ENCODE peak calls at places on chromosomes 12 and 14, in six cellular contexts. C is K562, L is GM12878, V is H1, T is HepG2, X is GM12891. U is an unnamed sample.

GRCh38 chr14:63544641-63545234 is 1.6 kb upstream of the PPP2R5E start:
- DNase-seq in C (peak), L (no peak), V (no peak), T (no peak), X (no peak), U (no peak)

GRCh38 chr12:120688527-120689071 is 1.6 kb downstream of the MLEC start:
- DNase-seq in C (peak), L (no peak), V (no peak), T (no peak), X (no peak), U (no peak)

GRCh38 chr12:107386569-107386968 is 293.2 kb upstream of the CRY1 start:
- DNase-seq in C (no peak), L (no peak), V (no peak), T (no peak), X (no peak), U (no peak)

GRCh38 chr14:68857671-68858070 is 64.8 kb upstream of the ZFP36L1 start:
- DNase-seq in C (no peak), L (no peak), V (peak), T (no peak), X (no peak), U (no peak)

GRCh38 chr14:98826618-98827017 is 445.4 kb downstream of the BCL11B start:
- DNase-seq in C (no peak), L (no peak), V (no peak), T (no peak), X (no peak), U (no peak)

GRCh38 chr14:77409131-77409533 is 14.2 kb downstream of the NOXRED1 start:
- DNase-seq in C (peak), L (no peak), V (peak), T (peak), X (no peak), U (no peak)

GRCh38 chr12:51823875-51824565 is 24.5 kb downstream of the FIGNL2 start:
- DNase-seq in C (peak), L (no peak), V (no peak), T (peak), X (no peak), U (no peak)

GRCh38 chr12:127729381-127729780 is 537.6 kb upstream of the TMEM132C start:
- DNase-seq in C (no peak), L (no peak), V (no peak), T (no peak), X (no peak), U (no peak)

GRCh38 chr12:50525422-50525821 is 20.6 kb downstream of the DIP2B start:
- DNase-seq in C (no peak), L (no peak), V (no peak), T (no peak), X (no peak), U (no peak)

GRCh38 chr14:105711058-105711620 is 184.8 kb downstream of the TMEM121 start:
- DNase-seq in C (no peak), L (no peak), V (no peak), T (no peak), X (no peak), U (no peak)

GRCh38 chr14:95273041-95273978 is 46.4 kb downstream of the CLMN start:
- DNase-seq in C (no peak), L (no peak), V (no peak), T (peak), X (no peak), U (no peak)

GRCh38 chr12:87815738-87816137 is 213.5 kb downstream of the C12orf50 start:
- DNase-seq in C (no peak), L (no peak), V (no peak), T (no peak), X (no peak), U (no peak)
- TF ChIP-seq POLR2AphosphoS5 in C (no peak), L (no peak), V (no peak), T (no peak), X (no peak), U (no peak)

GRCh38 chr14:54797986-54798385 is 104.6 kb downstream of the GCH1 start:
- DNase-seq in C (no peak), L (no peak), V (no peak), T (no peak), X (no peak), U (no peak)
- TF ChIP-seq TAF1 in C (no peak), L (no peak), V (no peak), T (no peak), X (no peak), U (no peak)

GRCh38 chr12:89156862-89157262 is 195.4 kb downstream of the DUSP6 start:
- DNase-seq in C (no peak), L (no peak), V (no peak), T (no peak), X (no peak), U (no peak)
- TF ChIP-seq POLR2A in C (no peak), L (no peak), V (no peak), T (no peak), X (no peak), U (no peak)

DNA sequence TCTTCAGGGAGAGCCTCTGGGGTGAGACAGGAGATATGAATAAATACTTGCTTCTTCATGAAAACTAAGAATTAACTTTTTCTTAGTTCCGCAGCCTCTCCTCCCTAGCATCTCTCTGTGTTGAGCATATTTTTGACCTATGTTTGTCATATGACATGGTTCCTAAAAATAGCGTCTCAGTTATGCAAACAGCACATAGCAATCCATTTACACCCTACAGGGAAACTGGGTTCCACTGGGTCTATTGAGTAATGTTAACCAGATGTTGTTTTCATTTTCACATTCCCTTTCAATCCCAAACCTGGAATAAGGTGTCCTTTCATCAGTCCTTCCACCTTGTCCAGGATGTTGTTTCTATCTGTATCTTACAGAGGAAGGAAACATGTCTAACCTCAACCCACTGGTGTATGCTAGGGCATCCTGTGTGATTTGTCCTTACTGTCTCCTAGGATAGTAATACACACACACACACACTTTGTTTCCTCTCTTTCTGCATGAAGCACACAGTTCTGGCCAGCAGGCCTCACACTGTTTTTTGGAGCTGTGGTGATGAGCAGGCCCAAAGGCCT is 1543.5 kb downstream of the AACS start:
- DNase-seq in C (no peak), L (no peak), V (no peak), T (no peak), X (no peak), U (no peak)
- TF ChIP-seq POLR2AphosphoS5 in C (no peak), L (no peak), V (no peak), T (no peak), X (no peak), U (no peak)

U was measured in GM12892.